ENCODE peak calls at places on chromosomes 11 and 22, in ten cellular contexts. M is cardiac fibroblast, K is mucosa of descending colon, F is lower lobe of right lung, G is A549, V is cardiac muscle cell, L is AG04450, Z is brain microvascular endothelial cell, Q is Caco-2, N is aorta. T is an unnamed sample.

GRCh38 chr11:36131719-36132349 is 157.4 kb downstream of the COMMD9 start:
- DNase-seq in F (no peak), Z (peak), V (peak), G (peak), Q (peak), M (peak), K (no peak), N (no peak), L (no peak), T (no peak)

GRCh38 chr11:48095779-48096470 is 115.6 kb downstream of the PTPRJ start:
- DNase-seq in V (no peak), Q (no peak), L (no peak), Z (no peak), M (no peak), K (no peak), G (no peak), F (no peak), N (no peak), T (no peak)

GRCh38 chr11:17687946-17688670 is 31.3 kb upstream of the MYOD1 start:
- DNase-seq in M (no peak), L (no peak), Z (no peak), K (no peak), F (no peak), G (no peak), Q (no peak), V (no peak), N (no peak), T (peak)

GRCh38 chr22:17576475-17576874 is 13.2 kb downstream of the SLC25A18 start:
- DNase-seq in M (peak), F (no peak), Z (peak), N (peak), G (no peak), V (no peak), L (no peak), K (no peak), Q (no peak), T (no peak)

GRCh38 chr11:128497057-128497957 is 90.1 kb downstream of the ETS1 start:
- DNase-seq in K (no peak), Q (no peak), N (no peak), V (no peak), F (no peak), Z (peak), G (peak), M (peak), L (peak), T (no peak)

GRCh38 chr11:58616594-58616993 is 5.9 kb upstream of the CNTF start:
- DNase-seq in G (peak), N (no peak), M (peak), K (no peak), V (no peak), L (peak), Z (peak), F (no peak), Q (no peak), T (no peak)

GRCh38 chr22:29380032-29380781 is 8.2 kb downstream of the AP1B1 start:
- DNase-seq in N (no peak), F (no peak), M (peak), L (no peak), V (no peak), Q (no peak), Z (no peak), G (no peak), K (no peak), T (no peak)

GRCh38 chr11:14075118-14075601 is 112.6 kb downstream of the SPON1 start:
- DNase-seq in G (no peak), V (no peak), Q (no peak), F (no peak), N (no peak), L (no peak), K (no peak), M (no peak), Z (no peak), T (no peak)

GRCh38 chr22:19576460-19577421 is 52.5 kb upstream of the CLDN5 start:
- DNase-seq in G (no peak), F (no peak), V (no peak), Z (peak), M (peak), Q (no peak), L (no peak), N (no peak), K (no peak), T (no peak)

GRCh38 chr11:3623126-3623525 is 18.7 kb downstream of the ART5 start:
- DNase-seq in N (peak), V (no peak), L (no peak), Q (no peak), F (no peak), M (no peak), G (no peak), Z (no peak), K (no peak), T (no peak)

GRCh38 chr22:49427341-49427740 is 400.3 kb downstream of the BRD1 start:
- DNase-seq in K (no peak), F (no peak), M (no peak), Q (no peak), G (no peak), Z (no peak), L (no peak), V (no peak), N (no peak), T (no peak)

GRCh38 chr11:70471254-70471653 is 72.9 kb downstream of the CTTN start:
- DNase-seq in G (peak), N (peak), F (no peak), Q (peak), Z (peak), L (no peak), V (peak), M (peak), K (no peak), T (no peak)

GRCh38 chr11:118223576-118223975 is 1.2 kb downstream of the JAML start:
- DNase-seq in V (no peak), Z (no peak), Q (no peak), L (no peak), N (no peak), F (no peak), K (no peak), G (no peak), M (no peak), T (no peak)

GRCh38 chr11:129862123-129862522 is 33.3 kb downstream of the NFRKB start:
- DNase-seq in M (no peak), V (no peak), Z (no peak), L (no peak), F (no peak), N (no peak), G (peak), K (no peak), Q (peak), T (no peak)
- H3K4me3 ChIP-seq in M (no peak), V (no peak), Z (no peak), L (no peak), F (no peak), N (no peak), G (peak), K (no peak), Q (no peak), T (no peak)

DNA sequence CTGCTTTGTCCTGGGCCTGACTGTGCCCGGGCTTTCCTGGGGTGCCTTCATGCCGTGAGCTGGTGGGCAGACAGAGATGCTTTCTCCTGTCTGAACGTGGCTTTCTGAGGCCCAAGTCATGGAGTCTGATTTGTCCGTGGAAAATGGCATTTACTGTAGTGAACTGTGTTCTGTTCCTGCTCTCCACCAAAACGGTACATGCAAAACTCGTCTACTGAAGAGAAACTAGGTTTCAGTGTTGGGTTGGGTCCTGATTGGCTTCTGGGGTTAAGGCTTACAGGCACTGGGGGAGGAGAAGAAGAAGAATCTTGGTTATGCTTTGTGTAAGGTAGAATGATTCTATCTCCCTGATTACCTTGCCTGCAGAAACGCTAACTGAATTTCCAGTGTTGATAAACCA is 541.7 kb downstream of the NTM start:
- DNase-seq in G (no peak), L (no peak), K (no peak), F (no peak), Q (no peak), V (no peak), M (no peak), N (no peak), Z (no peak), T (no peak)
- H3K4me3 ChIP-seq in G (no peak), L (peak), K (no peak), F (no peak), Q (no peak), V (no peak), M (no peak), N (no peak), Z (peak), T (no peak)

DNA sequence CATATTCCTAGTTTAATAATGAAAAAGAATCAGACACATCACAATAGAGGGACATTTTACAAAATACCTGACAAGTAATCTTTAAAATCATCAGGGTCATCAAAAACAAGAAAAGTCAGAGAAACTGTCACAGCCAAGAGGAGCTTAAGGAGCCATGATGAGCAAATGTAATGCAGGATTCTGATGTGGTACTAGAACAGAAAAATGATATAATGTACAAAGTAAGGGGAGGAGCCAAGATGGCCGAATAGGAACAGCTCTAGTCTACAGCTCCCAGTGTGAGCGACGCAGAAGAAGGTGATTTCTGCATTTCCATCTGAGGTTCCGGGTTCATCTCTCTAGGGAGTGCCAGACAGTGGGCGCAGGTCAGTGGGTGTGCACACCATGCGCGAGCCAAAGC is 198.0 kb upstream of the FAT3 start:
- DNase-seq in Z (no peak), K (no peak), G (no peak), L (no peak), Q (no peak), V (no peak), F (no peak), M (no peak), N (no peak), T (no peak)
- H3K4me3 ChIP-seq in Z (no peak), K (no peak), G (no peak), L (no peak), Q (no peak), V (no peak), F (no peak), M (no peak), N (no peak), T (no peak)

GRCh38 chr11:116309446-116309845 is 463.3 kb downstream of the BUD13 start:
- DNase-seq in Q (no peak), F (no peak), Z (no peak), K (no peak), L (no peak), N (no peak), V (no peak), M (no peak), G (no peak), T (no peak)

GRCh38 chr11:116310215-116310614 is 462.6 kb downstream of the BUD13 start:
- DNase-seq in M (no peak), L (no peak), K (no peak), Z (no peak), V (no peak), Q (no peak), N (no peak), F (no peak), G (no peak), T (no peak)

GRCh38 chr11:116311141-116311540 is 461.6 kb downstream of the BUD13 start:
- DNase-seq in V (no peak), K (no peak), N (no peak), F (no peak), G (no peak), Z (no peak), L (no peak), Q (no peak), M (no peak), T (no peak)

GRCh38 chr11:116314012-116314411 is 458.8 kb downstream of the BUD13 start:
- DNase-seq in M (no peak), Q (no peak), L (no peak), Z (no peak), K (no peak), F (no peak), N (no peak), V (no peak), G (no peak), T (no peak)

DNA sequence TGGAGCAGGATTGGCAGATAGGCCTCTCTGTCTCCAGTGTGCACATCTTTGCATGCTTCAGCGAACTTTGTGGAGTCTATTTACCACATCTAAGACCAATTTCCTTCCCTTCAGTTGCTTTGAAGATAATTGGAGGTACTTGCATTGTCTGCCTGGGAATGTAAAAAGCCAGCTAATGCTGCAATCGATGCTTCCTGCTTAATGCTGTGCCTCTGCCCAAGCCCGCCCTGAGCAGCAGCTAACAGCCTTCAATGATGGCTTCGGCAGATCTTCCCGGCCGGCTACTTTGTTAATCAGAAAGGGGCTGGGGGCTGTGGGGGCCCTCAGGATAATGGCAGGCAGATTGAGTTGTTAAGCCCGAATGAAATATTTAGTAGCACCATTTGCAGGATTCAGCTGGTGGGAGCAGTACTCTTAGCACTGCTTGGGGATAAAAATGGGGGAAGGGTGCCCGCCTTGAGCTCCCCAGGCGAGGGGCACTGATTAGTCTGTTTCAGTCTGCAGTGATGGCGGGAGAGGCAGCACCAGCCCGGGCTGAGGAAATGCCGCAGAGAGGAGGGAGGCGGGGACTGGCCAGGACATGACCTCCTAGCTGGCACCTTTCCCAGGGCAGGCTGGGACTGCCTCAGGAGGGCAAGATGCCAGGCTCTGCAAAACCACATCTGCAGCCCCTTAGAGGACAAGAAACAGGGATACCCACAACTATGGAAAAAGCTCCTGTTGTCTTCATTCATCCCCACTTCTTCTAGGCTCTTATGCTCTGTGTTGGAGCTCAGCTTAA is 460.0 kb downstream of the BUD13 start:
- DNase-seq in L (no peak), Z (no peak), Q (no peak), F (peak), G (peak), K (peak), N (peak), V (no peak), M (no peak), T (no peak)
- H3K4me3 ChIP-seq in L (no peak), Z (no peak), Q (no peak), F (peak), G (no peak), K (no peak), N (no peak), V (no peak), M (no peak), T (peak)

T was measured in vagina.